ENCODE peak calls at places on chromosomes 3 and 15, in eight cellular contexts. One of them, this sample, is unnamed.

GRCh38 chr15:38260077-38260476 is 7.4 kb downstream of the SPRED1 start:
- DNase-seq in Peyer's patch: no peak
- DNase-seq in spleen: no peak
- DNase-seq in HepG2: no peak
- DNase-seq in heart left ventricle: no peak
- DNase-seq in adrenal gland: no peak
- DNase-seq in transverse colon: no peak
- DNase-seq in IMR-90: peak; percentile 32
- DNase-seq in this sample: no peak

GRCh38 chr3:173911446-173911845 is 513.9 kb downstream of the NLGN1 start:
- DNase-seq in Peyer's patch: no peak
- DNase-seq in spleen: no peak
- DNase-seq in HepG2: no peak
- DNase-seq in heart left ventricle: no peak
- DNase-seq in adrenal gland: no peak
- DNase-seq in transverse colon: no peak
- DNase-seq in IMR-90: no peak
- DNase-seq in this sample: peak; percentile 2

GRCh38 chr3:151431940-151432339 is 28.9 kb downstream of the IGSF10 start:
- DNase-seq in Peyer's patch: no peak
- DNase-seq in spleen: no peak
- DNase-seq in HepG2: no peak
- DNase-seq in heart left ventricle: no peak
- DNase-seq in adrenal gland: no peak
- DNase-seq in transverse colon: no peak
- DNase-seq in IMR-90: peak; percentile 89
- DNase-seq in this sample: peak; percentile 21

GRCh38 chr15:41678742-41679141 is 18.5 kb downstream of the MGA start:
- DNase-seq in Peyer's patch: no peak
- DNase-seq in spleen: no peak
- DNase-seq in HepG2: no peak
- DNase-seq in heart left ventricle: no peak
- DNase-seq in adrenal gland: no peak
- DNase-seq in transverse colon: no peak
- DNase-seq in IMR-90: no peak
- DNase-seq in this sample: no peak

GRCh38 chr3:99172736-99173657 is 271.5 kb upstream of the DCBLD2 start:
- DNase-seq in Peyer's patch: no peak
- DNase-seq in spleen: no peak
- DNase-seq in HepG2: peak; percentile 54
- DNase-seq in heart left ventricle: no peak
- DNase-seq in adrenal gland: peak; percentile 64
- DNase-seq in transverse colon: peak; percentile 42
- DNase-seq in IMR-90: peak; percentile 80
- DNase-seq in this sample: peak; percentile 72

GRCh38 chr3:181487236-181487978 is 224.3 kb upstream of the SOX2 start:
- DNase-seq in Peyer's patch: no peak
- DNase-seq in spleen: no peak
- DNase-seq in HepG2: no peak
- DNase-seq in heart left ventricle: no peak
- DNase-seq in adrenal gland: no peak
- DNase-seq in transverse colon: no peak
- DNase-seq in IMR-90: no peak
- DNase-seq in this sample: no peak

GRCh38 chr3:55622116-55622515 is 135.0 kb upstream of the WNT5A start:
- DNase-seq in Peyer's patch: no peak
- DNase-seq in spleen: no peak
- DNase-seq in HepG2: no peak
- DNase-seq in heart left ventricle: no peak
- DNase-seq in adrenal gland: no peak
- DNase-seq in transverse colon: no peak
- DNase-seq in IMR-90: peak; percentile 71
- DNase-seq in this sample: no peak

GRCh38 chr3:100535610-100535943 is 43.2 kb downstream of the TMEM45A start:
- DNase-seq in Peyer's patch: no peak
- DNase-seq in spleen: no peak
- DNase-seq in HepG2: no peak
- DNase-seq in heart left ventricle: no peak
- DNase-seq in adrenal gland: no peak
- DNase-seq in transverse colon: no peak
- DNase-seq in IMR-90: no peak
- DNase-seq in this sample: no peak

GRCh38 chr15:77944002-77944867 is 133.3 kb downstream of the TBC1D2B start:
- DNase-seq in Peyer's patch: peak; percentile 87
- DNase-seq in spleen: peak; percentile 90
- DNase-seq in HepG2: peak; percentile 88
- DNase-seq in heart left ventricle: peak; percentile 92
- DNase-seq in adrenal gland: peak; percentile 84
- DNase-seq in transverse colon: peak; percentile 88
- DNase-seq in IMR-90: peak; percentile 56
- DNase-seq in this sample: peak; percentile 79

GRCh38 chr3:38038447-38038911 is 529 bp upstream of the DLEC1 start:
- DNase-seq in Peyer's patch: no peak
- DNase-seq in spleen: no peak
- DNase-seq in HepG2: no peak
- DNase-seq in heart left ventricle: no peak
- DNase-seq in adrenal gland: no peak
- DNase-seq in transverse colon: no peak
- DNase-seq in IMR-90: no peak
- DNase-seq in this sample: no peak

GRCh38 chr3:186277268-186277909 is 84.6 kb downstream of the DGKG start:
- DNase-seq in Peyer's patch: no peak
- DNase-seq in spleen: no peak
- DNase-seq in HepG2: peak; percentile 20
- DNase-seq in heart left ventricle: no peak
- DNase-seq in adrenal gland: peak; percentile 48
- DNase-seq in transverse colon: no peak
- DNase-seq in IMR-90: peak; percentile 75
- DNase-seq in this sample: peak; percentile 38

GRCh38 chr3:13583251-13584180 is 34.6 kb downstream of the FBLN2 start:
- DNase-seq in Peyer's patch: peak; percentile 39
- DNase-seq in spleen: peak; percentile 59
- DNase-seq in HepG2: no peak
- DNase-seq in heart left ventricle: no peak
- DNase-seq in adrenal gland: no peak
- DNase-seq in transverse colon: no peak
- DNase-seq in IMR-90: no peak
- DNase-seq in this sample: no peak

GRCh38 chr3:64209866-64210609 is 15.2 kb downstream of the PRICKLE2 start:
- DNase-seq in Peyer's patch: no peak
- DNase-seq in spleen: no peak
- DNase-seq in HepG2: no peak
- DNase-seq in heart left ventricle: peak; percentile 74
- DNase-seq in adrenal gland: peak; percentile 52
- DNase-seq in transverse colon: peak; percentile 41
- DNase-seq in IMR-90: no peak
- DNase-seq in this sample: no peak

DNA sequence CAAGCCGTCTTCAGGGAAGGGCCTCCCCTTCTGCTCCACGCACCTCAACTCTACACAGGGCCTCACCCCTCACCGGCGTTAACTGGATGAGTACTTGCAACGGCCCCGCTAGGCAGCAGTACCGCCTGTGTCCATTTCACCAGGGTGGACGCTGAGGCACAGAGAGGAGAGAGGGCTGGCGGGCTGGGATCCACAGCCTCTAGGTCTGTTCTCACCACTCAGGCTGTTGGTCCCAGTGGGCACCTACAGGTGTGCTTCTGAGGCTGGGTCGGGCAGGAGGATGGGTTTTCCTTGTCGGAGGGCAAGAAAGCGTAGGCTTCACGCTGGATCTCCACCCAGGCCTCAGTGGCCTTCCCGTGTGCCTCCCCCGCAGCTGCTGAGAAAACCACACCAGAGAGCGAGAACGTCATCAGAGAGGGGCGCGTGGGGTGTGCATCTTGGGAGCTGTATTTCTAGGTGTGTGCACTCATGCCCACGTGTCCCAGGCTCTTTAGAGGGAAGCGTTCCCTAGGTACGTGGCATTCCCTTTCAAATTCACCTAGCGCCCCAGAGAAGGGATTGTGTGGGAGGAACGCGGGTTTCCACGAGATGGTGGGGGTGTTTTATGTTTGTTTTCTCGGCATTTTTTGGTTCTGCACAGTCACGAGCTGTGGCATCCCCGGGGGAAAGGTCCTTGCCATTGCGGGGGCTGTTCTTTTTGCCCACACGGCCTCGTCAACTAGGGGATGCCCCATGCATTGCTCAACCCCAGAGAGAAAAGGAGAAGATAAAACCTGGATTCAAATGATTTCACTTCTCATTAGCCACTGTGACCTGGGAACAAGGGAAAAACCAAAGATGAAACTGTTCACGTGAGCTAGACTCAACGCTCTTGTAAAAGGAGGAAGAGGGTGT is 67.7 kb downstream of the MGLL start:
- DNase-seq in Peyer's patch: no peak
- DNase-seq in spleen: peak; percentile 72
- DNase-seq in HepG2: no peak
- DNase-seq in heart left ventricle: no peak
- DNase-seq in adrenal gland: no peak
- DNase-seq in transverse colon: no peak
- DNase-seq in IMR-90: no peak
- DNase-seq in this sample: no peak
- TF ChIP-seq POLR2A in Peyer's patch: no peak
- TF ChIP-seq POLR2A in spleen: no peak
- TF ChIP-seq POLR2A in HepG2: no peak
- TF ChIP-seq POLR2A in heart left ventricle: no peak
- TF ChIP-seq POLR2A in adrenal gland: no peak
- TF ChIP-seq POLR2A in transverse colon: no peak
- TF ChIP-seq POLR2A in IMR-90: no peak
- TF ChIP-seq POLR2A in this sample: no peak

GRCh38 chr15:90883971-90884718 is at the start of gene FES:
- DNase-seq in Peyer's patch: peak; percentile 63
- DNase-seq in spleen: peak; percentile 96
- DNase-seq in HepG2: no peak
- DNase-seq in heart left ventricle: peak; percentile 86
- DNase-seq in adrenal gland: peak; percentile 59
- DNase-seq in transverse colon: peak; percentile 64
- DNase-seq in IMR-90: peak; percentile 46
- DNase-seq in this sample: peak; percentile 64

GRCh38 chr15:90886291-90886614 is 1.9 kb downstream of the FES start:
- DNase-seq in Peyer's patch: no peak
- DNase-seq in spleen: no peak
- DNase-seq in HepG2: no peak
- DNase-seq in heart left ventricle: no peak
- DNase-seq in adrenal gland: no peak
- DNase-seq in transverse colon: no peak
- DNase-seq in IMR-90: no peak
- DNase-seq in this sample: no peak

GRCh38 chr15:90884719-90885431 is 571 bp downstream of the FES start:
- DNase-seq in Peyer's patch: no peak
- DNase-seq in spleen: peak; percentile 82
- DNase-seq in HepG2: no peak
- DNase-seq in heart left ventricle: no peak
- DNase-seq in adrenal gland: no peak
- DNase-seq in transverse colon: no peak
- DNase-seq in IMR-90: no peak
- DNase-seq in this sample: peak; percentile 49

GRCh38 chr15:90887037-90887481 is 2.8 kb downstream of the FES start:
- DNase-seq in Peyer's patch: no peak
- DNase-seq in spleen: peak; percentile 76
- DNase-seq in HepG2: no peak
- DNase-seq in heart left ventricle: no peak
- DNase-seq in adrenal gland: no peak
- DNase-seq in transverse colon: no peak
- DNase-seq in IMR-90: no peak
- DNase-seq in this sample: no peak

DNA sequence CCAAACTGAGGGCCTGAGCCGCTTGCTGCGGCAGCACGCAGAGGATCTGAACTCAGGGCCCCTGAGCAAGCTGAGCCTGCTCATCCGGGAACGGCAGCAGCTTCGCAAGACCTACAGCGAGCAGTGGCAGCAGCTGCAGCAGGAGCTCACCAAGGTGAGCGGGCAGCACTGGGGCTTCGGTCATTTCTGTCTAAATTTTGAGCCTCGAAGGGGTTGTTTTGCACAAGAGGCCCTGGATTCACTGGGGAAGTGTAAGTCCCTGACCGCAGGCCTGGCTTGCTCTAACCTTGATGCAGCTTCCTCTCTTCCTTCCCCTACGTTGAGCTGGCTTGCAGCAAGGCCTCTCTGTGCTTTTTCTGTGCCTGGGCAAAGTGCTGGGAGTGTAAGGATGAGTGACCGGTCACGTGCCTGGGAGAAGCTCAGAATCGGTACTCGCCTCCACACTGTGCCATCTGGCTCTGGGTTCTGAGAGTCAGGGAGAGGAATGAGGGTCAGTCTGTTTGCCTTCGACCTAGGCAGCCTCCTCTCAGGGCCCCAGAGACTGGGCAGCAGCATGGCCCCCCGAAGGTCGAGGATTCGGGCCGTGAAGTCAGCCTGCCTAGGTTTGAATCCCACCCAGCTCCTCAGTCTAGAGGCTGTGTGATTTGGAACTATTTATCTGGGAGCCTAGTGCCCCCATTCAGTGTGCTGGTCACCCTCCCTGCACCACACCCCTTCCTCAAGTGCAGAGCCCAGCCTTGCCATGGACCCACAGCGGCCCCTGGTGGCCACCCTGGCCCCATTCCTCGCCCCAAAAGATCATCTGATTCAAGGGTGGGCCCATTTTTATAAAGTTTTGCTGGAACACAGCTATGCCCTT is 1.4 kb downstream of the FES start:
- DNase-seq in Peyer's patch: peak; percentile 82
- DNase-seq in spleen: peak; percentile 95
- DNase-seq in HepG2: no peak
- DNase-seq in heart left ventricle: peak; percentile 80
- DNase-seq in adrenal gland: peak; percentile 78
- DNase-seq in transverse colon: peak; percentile 81
- DNase-seq in IMR-90: peak; percentile 51
- DNase-seq in this sample: peak; percentile 87
- TF ChIP-seq POLR2A in Peyer's patch: no peak
- TF ChIP-seq POLR2A in spleen: no peak
- TF ChIP-seq POLR2A in HepG2: no peak
- TF ChIP-seq POLR2A in heart left ventricle: no peak
- TF ChIP-seq POLR2A in adrenal gland: no peak
- TF ChIP-seq POLR2A in transverse colon: no peak
- TF ChIP-seq POLR2A in IMR-90: no peak
- TF ChIP-seq POLR2A in this sample: no peak

GRCh38 chr3:157088506-157089454 is 71.2 kb downstream of the CCNL1 start:
- DNase-seq in Peyer's patch: peak; percentile 95
- DNase-seq in spleen: peak; percentile 98
- DNase-seq in HepG2: peak; percentile 91
- DNase-seq in heart left ventricle: peak; percentile 98
- DNase-seq in adrenal gland: peak; percentile 96
- DNase-seq in transverse colon: peak; percentile 96
- DNase-seq in IMR-90: peak; percentile 94
- DNase-seq in this sample: no peak
- TF ChIP-seq POLR2A in Peyer's patch: peak; percentile 79
- TF ChIP-seq POLR2A in spleen: no peak
- TF ChIP-seq POLR2A in HepG2: peak; percentile 49
- TF ChIP-seq POLR2A in heart left ventricle: peak; percentile 1
- TF ChIP-seq POLR2A in adrenal gland: peak; percentile 90
- TF ChIP-seq POLR2A in transverse colon: peak; percentile 92
- TF ChIP-seq POLR2A in IMR-90: peak; percentile 87
- TF ChIP-seq POLR2A in this sample: peak; percentile 53

DNA sequence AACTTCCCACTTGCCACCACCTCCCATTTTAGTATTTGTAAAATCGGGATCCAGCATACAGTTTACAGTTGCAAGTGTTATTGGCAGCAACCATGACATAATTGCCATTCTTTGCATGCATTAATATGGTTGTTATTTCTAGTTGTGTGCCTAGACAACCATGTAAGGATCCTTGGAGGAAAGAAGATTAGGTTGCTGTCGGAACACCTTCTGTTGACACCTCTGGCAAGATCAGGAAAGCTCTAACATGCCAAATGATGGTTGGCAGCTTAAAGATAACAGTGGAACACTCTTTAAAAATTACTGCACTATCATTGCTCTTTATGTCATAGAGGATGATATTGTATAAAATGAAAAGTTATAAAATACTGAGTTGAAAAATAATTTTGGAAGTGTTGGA is 313.5 kb upstream of the RARB start:
- DNase-seq in Peyer's patch: no peak
- DNase-seq in spleen: no peak
- DNase-seq in HepG2: no peak
- DNase-seq in heart left ventricle: no peak
- DNase-seq in adrenal gland: no peak
- DNase-seq in transverse colon: no peak
- DNase-seq in IMR-90: no peak
- DNase-seq in this sample: no peak
- TF ChIP-seq POLR2A in Peyer's patch: no peak
- TF ChIP-seq POLR2A in spleen: no peak
- TF ChIP-seq POLR2A in HepG2: no peak
- TF ChIP-seq POLR2A in heart left ventricle: no peak
- TF ChIP-seq POLR2A in adrenal gland: no peak
- TF ChIP-seq POLR2A in transverse colon: no peak
- TF ChIP-seq POLR2A in IMR-90: no peak
- TF ChIP-seq POLR2A in this sample: no peak

This sample was measured in erythroblast.